ENCODE peak calls at places on chromosomes 2 and 18, in seven cellular contexts. Z is esophagus squamous epithelium; M is coronary artery; C is heart right ventricle; U is CD8-positive, alpha-beta T cell; J is GM23248; F is psoas muscle. Y is an unnamed sample.

GRCh38 chr2:120562218-120563005 is 173.3 kb upstream of the GLI2 start:
- DNase-seq in Z (no peak), M (no peak), C (no peak), U (no peak), J (no peak), F (no peak), Y (no peak)

GRCh38 chr2:85353876-85354285 is 447 bp downstream of the RETSAT start:
- DNase-seq in Z (no peak), M (peak), C (peak), U (no peak), J (peak), F (peak), Y (peak)

GRCh38 chr2:75140288-75140687 is 59.0 kb downstream of the TACR1 start:
- DNase-seq in Z (no peak), M (no peak), C (no peak), U (no peak), J (no peak), F (no peak), Y (no peak)

GRCh38 chr18:13103366-13103765 is 112.2 kb downstream of the CEP192 start:
- DNase-seq in Z (no peak), M (no peak), C (no peak), U (no peak), J (peak), F (no peak), Y (no peak)

GRCh38 chr2:106561356-106561755 is 74.2 kb downstream of the CD8B2 start:
- DNase-seq in Z (no peak), M (peak), C (peak), U (no peak), J (no peak), F (peak), Y (no peak)

GRCh38 chr2:12074126-12074883 is 327.9 kb downstream of the LPIN1 start:
- DNase-seq in Z (no peak), M (no peak), C (no peak), U (peak), J (no peak), F (no peak), Y (no peak)

GRCh38 chr2:85838181-85838580 is 50.6 kb downstream of the ST3GAL5 start:
- DNase-seq in Z (no peak), M (no peak), C (no peak), U (no peak), J (no peak), F (no peak), Y (no peak)

GRCh38 chr2:226661789-226662545 is 137.7 kb downstream of the IRS1 start:
- DNase-seq in Z (no peak), M (no peak), C (peak), U (no peak), J (peak), F (peak), Y (no peak)

GRCh38 chr18:21179590-21180220 is 62.3 kb upstream of the GREB1L start:
- DNase-seq in Z (no peak), M (no peak), C (no peak), U (peak), J (peak), F (no peak), Y (no peak)

GRCh38 chr2:207530160-207531023 is 630 bp downstream of the CREB1 start:
- DNase-seq in Z (no peak), M (no peak), C (peak), U (peak), J (peak), F (peak), Y (no peak)

GRCh38 chr2:207532676-207533075 is 2.9 kb downstream of the CREB1 start:
- DNase-seq in Z (no peak), M (no peak), C (no peak), U (no peak), J (no peak), F (no peak), Y (no peak)

GRCh38 chr2:207534390-207534789 is 4.6 kb downstream of the CREB1 start:
- DNase-seq in Z (no peak), M (no peak), C (no peak), U (no peak), J (no peak), F (no peak), Y (no peak)

GRCh38 chr2:207531024-207531411 is 1.3 kb downstream of the CREB1 start:
- DNase-seq in Z (no peak), M (no peak), C (no peak), U (no peak), J (peak), F (no peak), Y (no peak)

DNA sequence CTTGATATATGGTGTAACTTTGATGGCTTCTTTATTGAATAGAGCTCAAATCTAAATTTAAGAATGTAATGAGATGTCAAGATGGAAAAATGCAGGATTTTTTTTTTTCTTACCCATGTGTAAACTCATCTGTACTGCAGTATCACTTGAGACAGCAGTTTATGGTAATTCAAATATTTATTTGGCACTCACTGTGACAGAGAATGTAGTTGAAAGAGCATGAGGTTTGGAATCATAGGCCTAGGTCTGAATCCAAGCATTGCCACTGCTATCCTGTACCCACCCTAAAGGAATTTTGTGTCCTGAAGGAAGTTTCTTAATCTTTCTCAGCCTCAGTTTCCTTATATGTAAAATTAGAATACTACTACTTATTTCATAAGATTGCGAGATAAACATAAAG is 3.8 kb downstream of the CREB1 start:
- DNase-seq in Z (no peak), M (no peak), C (no peak), U (no peak), J (no peak), F (no peak), Y (no peak)
- H3K27ac ChIP-seq in Z (no peak), M (no peak), C (peak), U (no peak), J (no peak), F (peak), Y (no peak)

DNA sequence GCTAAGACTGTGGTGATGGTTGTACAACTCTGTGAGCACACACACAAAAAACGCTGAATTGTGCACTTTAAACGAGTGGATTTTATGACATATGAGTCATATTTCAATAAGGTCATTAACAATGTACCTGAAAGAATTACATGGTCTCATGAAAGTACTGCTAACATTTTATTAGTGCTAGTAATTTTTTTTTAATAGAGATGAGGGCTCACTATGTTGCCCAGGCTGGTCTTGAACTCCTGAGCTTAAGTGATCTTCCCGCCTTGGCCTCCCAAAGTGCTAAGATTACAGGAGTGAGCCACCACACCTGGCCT is 176.9 kb downstream of the TGIF1 start:
- DNase-seq in Z (no peak), M (no peak), C (no peak), U (no peak), J (no peak), F (no peak), Y (no peak)
- H3K27ac ChIP-seq in Z (no peak), M (no peak), C (no peak), U (no peak), J (no peak), F (no peak), Y (no peak)

GRCh38 chr18:49109565-49110251 is 158.9 kb upstream of the SMAD7 start:
- DNase-seq in Z (no peak), M (no peak), C (no peak), U (no peak), J (no peak), F (no peak), Y (no peak)

GRCh38 chr18:49112664-49113063 is 161.9 kb upstream of the SMAD7 start:
- DNase-seq in Z (no peak), M (no peak), C (no peak), U (no peak), J (no peak), F (no peak), Y (no peak)

GRCh38 chr18:49114556-49114955 is 163.8 kb upstream of the SMAD7 start:
- DNase-seq in Z (no peak), M (no peak), C (no peak), U (no peak), J (no peak), F (no peak), Y (no peak)

GRCh38 chr18:49111191-49111988 is 160.6 kb upstream of the SMAD7 start:
- DNase-seq in Z (no peak), M (no peak), C (no peak), U (no peak), J (peak), F (no peak), Y (no peak)

GRCh38 chr18:49112031-49112430 is 161.3 kb upstream of the SMAD7 start:
- DNase-seq in Z (no peak), M (no peak), C (no peak), U (no peak), J (no peak), F (no peak), Y (no peak)
- H3K27ac ChIP-seq in Z (no peak), M (no peak), C (no peak), U (no peak), J (no peak), F (no peak), Y (no peak)

DNA sequence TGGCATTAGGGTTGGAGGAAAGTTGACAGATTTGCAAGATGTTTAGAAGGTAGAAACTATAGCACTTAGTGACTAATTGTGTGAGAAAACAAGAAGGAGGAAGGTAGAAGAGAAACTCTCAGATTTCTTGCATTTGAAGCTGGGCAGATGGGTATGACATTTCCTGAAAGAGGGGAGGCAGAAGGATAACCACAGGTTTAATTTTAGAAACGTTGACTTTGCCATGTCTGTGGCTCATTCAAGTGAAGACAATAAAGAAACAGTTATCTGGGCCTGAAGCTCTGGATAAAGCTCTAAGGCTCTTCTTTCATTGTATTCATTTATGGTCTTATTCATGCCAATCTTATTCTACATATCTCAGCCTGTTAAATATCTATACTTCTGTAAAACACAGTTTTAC is 138.6 kb downstream of the RIT2 start:
- DNase-seq in Z (no peak), M (no peak), C (no peak), U (no peak), J (no peak), F (no peak), Y (no peak)
- H3K27ac ChIP-seq in Z (no peak), M (no peak), C (no peak), U (no peak), J (no peak), F (no peak), Y (no peak)

GRCh38 chr18:75527848-75528247 is 100.3 kb upstream of the SMIM21 start:
- DNase-seq in Z (no peak), M (no peak), C (no peak), U (no peak), J (no peak), F (no peak), Y (no peak)
- H3K27ac ChIP-seq in Z (no peak), M (no peak), C (no peak), U (no peak), J (no peak), F (no peak), Y (no peak)

GRCh38 chr2:172702451-172702850 is 33.2 kb upstream of the RAPGEF4 start:
- DNase-seq in Z (no peak), M (no peak), C (no peak), U (no peak), J (no peak), F (no peak), Y (no peak)

GRCh38 chr2:172701250-172701649 is 34.4 kb upstream of the RAPGEF4 start:
- DNase-seq in Z (no peak), M (no peak), C (no peak), U (no peak), J (peak), F (no peak), Y (no peak)

GRCh38 chr2:172693037-172693436 is 42.6 kb upstream of the RAPGEF4 start:
- DNase-seq in Z (no peak), M (no peak), C (peak), U (no peak), J (peak), F (peak), Y (no peak)

GRCh38 chr2:172693529-172694185 is 42.0 kb upstream of the RAPGEF4 start:
- DNase-seq in Z (no peak), M (no peak), C (no peak), U (no peak), J (peak), F (no peak), Y (no peak)

DNA sequence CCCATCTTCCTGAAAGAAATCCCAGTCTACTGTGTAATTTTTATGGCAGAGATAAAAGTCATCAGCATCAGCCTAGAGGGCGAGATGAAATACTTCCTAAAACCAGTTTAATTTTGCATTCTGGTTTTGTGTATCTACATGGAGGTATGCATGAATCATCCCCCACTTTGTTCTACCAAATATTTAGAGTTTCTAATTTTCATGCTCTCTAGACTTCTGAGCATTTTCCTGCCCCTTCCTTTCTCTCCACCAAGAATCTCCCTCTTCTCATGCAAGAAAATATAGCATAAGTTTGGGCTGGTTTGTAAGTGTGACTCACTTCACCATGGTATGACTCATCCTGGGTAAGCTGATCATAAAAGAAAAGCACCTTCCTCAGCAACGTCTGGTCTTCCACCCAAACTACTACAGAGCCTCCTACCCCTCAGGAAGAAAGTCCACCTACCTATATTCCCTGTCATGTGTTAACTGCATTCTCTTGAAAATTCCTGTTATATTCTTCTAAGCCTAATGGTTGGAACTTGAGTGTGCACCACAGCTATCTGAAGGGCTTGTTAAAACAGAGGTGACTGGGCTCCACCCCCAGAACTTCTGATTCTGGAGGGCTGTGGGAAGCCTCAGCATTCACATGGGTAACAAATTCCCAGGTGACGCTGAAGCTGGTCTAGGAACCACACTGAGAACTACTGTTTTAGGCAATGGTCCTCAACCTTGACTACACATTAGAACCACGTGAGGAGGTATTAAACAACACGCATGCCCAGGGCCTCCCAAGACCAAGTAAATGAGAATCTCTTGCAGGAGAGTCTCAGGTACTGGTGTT is 37.4 kb upstream of the RAPGEF4 start:
- DNase-seq in Z (no peak), M (no peak), C (no peak), U (no peak), J (peak), F (no peak), Y (no peak)
- H3K27ac ChIP-seq in Z (no peak), M (no peak), C (no peak), U (no peak), J (peak), F (no peak), Y (no peak)

GRCh38 chr2:118731396-118731795 is 116.1 kb downstream of the EN1 start:
- DNase-seq in Z (no peak), M (no peak), C (no peak), U (no peak), J (no peak), F (no peak), Y (no peak)
- H3K27ac ChIP-seq in Z (no peak), M (no peak), C (no peak), U (no peak), J (no peak), F (no peak), Y (no peak)